ENCODE peak calls at places on chromosomes 12 and 14, in nine cellular contexts. N, V, I, B, F, L, A, Y and H are unnamed samples.
A peak's percentile ranks its signal among the peaks of the same experiment; 100 is the strongest.

GRCh38 chr14:50303744-50304471 is 8.1 kb downstream of the L2HGDH start:
- DNase-seq in N (no peak), V (no peak), I (no peak), B (no peak), F (peak; percentile 43), L (no peak), A (no peak), Y (no peak), H (peak; percentile 48)

GRCh38 chr14:35342160-35343010 is 50.2 kb downstream of the PSMA6 start:
- DNase-seq in N (peak; percentile 75), V (peak; percentile 45), I (no peak), B (peak; percentile 92), F (peak; percentile 49), L (no peak), A (peak; percentile 27), Y (peak; percentile 93), H (peak; percentile 67)

GRCh38 chr12:124441443-124442190 is 125.8 kb downstream of the NCOR2 start:
- DNase-seq in N (peak; percentile 60), V (no peak), I (no peak), B (no peak), F (peak; percentile 95), L (peak; percentile 72), A (no peak), Y (no peak), H (peak; percentile 96)

GRCh38 chr14:100845341-100845740 is 19.4 kb downstream of the MEG3 start:
- DNase-seq in N (no peak), V (peak; percentile 4), I (no peak), B (no peak), F (no peak), L (no peak), A (no peak), Y (no peak), H (no peak)

GRCh38 chr12:110546339-110546738 is 36.8 kb downstream of the PPTC7 start:
- DNase-seq in N (peak; percentile 84), V (no peak), I (no peak), B (no peak), F (peak; percentile 89), L (peak; percentile 75), A (no peak), Y (no peak), H (peak; percentile 94)

GRCh38 chr14:93114068-93114710 is 1.5 kb downstream of the ITPK1 start:
- DNase-seq in N (no peak), V (peak; percentile 46), I (peak; percentile 33), B (no peak), F (no peak), L (no peak), A (no peak), Y (peak; percentile 22), H (no peak)

GRCh38 chr14:93014038-93015023 is 91.4 kb downstream of the CHGA start:
- DNase-seq in N (no peak), V (no peak), I (no peak), B (no peak), F (no peak), L (no peak), A (no peak), Y (no peak), H (no peak)

GRCh38 chr12:23055004-23055403 is 430.0 kb downstream of the ETNK1 start:
- DNase-seq in N (no peak), V (no peak), I (peak; percentile 80), B (no peak), F (peak; percentile 15), L (no peak), A (peak; percentile 46), Y (no peak), H (peak; percentile 5)

GRCh38 chr12:77047341-77048202 is 17.8 kb downstream of the E2F7 start:
- DNase-seq in N (no peak), V (no peak), I (no peak), B (no peak), F (peak; percentile 50), L (no peak), A (no peak), Y (no peak), H (peak; percentile 31)

GRCh38 chr14:29927596-29928341 is at the start of gene PRKD1:
- DNase-seq in N (peak; percentile 59), V (peak; percentile 60), I (peak; percentile 73), B (peak; percentile 74), F (peak; percentile 68), L (no peak), A (peak; percentile 88), Y (peak; percentile 73), H (peak; percentile 71)

GRCh38 chr14:29926228-29926627 is 1.4 kb downstream of the PRKD1 start:
- DNase-seq in N (no peak), V (no peak), I (peak; percentile 11), B (no peak), F (no peak), L (no peak), A (peak; percentile 39), Y (no peak), H (no peak)

GRCh38 chr14:29928342-29928640 is 644 bp upstream of the PRKD1 start:
- DNase-seq in N (no peak), V (no peak), I (peak; percentile 58), B (no peak), F (peak; percentile 4), L (no peak), A (peak; percentile 27), Y (no peak), H (no peak)

GRCh38 chr14:29925736-29926135 is 1.9 kb downstream of the PRKD1 start:
- DNase-seq in N (no peak), V (no peak), I (no peak), B (no peak), F (peak; percentile 44), L (no peak), A (no peak), Y (no peak), H (peak; percentile 35)

DNA sequence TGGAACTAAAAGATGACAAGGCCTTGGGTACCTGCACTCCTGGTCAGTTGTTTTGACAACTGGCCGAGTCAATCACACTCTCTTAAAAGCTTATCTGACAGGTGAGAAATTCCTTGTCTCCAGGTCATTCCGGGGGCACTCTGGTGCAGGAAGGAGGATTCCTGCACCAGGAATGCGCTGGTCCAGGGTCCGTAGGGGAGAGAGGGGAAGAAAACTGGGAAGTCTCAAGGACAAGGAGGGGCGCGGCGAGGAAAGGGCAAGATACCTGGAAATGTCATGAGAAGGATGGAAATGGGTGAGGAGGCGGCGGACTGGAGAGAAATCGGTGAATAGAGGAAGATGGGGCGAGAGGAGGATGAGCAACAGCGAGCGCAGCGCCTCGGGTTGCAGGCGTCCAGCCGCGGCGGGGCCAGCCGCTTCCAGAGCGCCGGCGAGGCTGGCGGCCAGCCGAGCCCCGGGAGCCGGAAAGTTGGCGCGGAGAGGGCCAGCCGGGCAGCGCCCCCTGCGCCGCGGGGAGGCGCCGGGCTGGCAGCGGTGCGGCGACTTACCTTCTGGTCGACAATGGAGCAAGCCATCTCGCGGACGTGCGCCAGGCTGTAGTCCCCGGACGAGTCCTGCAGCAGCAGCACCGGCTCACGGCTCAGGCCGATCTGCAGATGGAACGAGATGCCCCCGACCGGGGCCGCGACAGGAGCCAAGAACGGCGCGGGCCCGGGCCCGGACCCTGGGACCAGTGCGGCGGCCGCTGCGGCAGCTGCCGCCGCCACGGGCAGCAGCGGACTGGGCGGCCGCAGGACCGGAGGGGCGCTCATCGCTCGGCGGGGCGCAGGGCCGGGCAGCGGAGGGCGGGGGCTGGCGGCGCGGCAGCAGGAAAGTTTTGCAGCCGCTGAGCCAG is 699 bp downstream of the PRKD1 start:
- DNase-seq in N (peak; percentile 59), V (peak; percentile 55), I (peak; percentile 55), B (peak; percentile 82), F (peak; percentile 32), L (no peak), A (peak; percentile 78), Y (peak; percentile 69), H (peak; percentile 52)
- H3K4me3 ChIP-seq in N (peak overlapping the region; percentile 86), V (peak overlapping the region; percentile 29), I (peak overlapping the region; percentile 81), B (peak overlapping the region; percentile 67), F (peak overlapping the region; percentile 92), L (peak overlapping the region; percentile 87), A (peak overlapping the region; percentile 99), Y (peak overlapping the region; percentile 92), H (peak overlapping the region; percentile 94)

GRCh38 chr14:85978851-85979250 is 448.9 kb downstream of the FLRT2 start:
- DNase-seq in N (no peak), V (no peak), I (no peak), B (no peak), F (no peak), L (no peak), A (no peak), Y (no peak), H (no peak)
- TF ChIP-seq CTCF in N (no peak), V (no peak), I (peak; percentile 26), B (no peak), F (no peak), L (no peak), A (no peak), Y (no peak), H (no peak)

GRCh38 chr12:62604373-62604772 is 137.7 kb downstream of the MON2 start:
- DNase-seq in N (no peak), V (no peak), I (no peak), B (no peak), F (no peak), L (no peak), A (no peak), Y (no peak), H (no peak)

GRCh38 chr12:62603061-62603810 is 136.6 kb downstream of the MON2 start:
- DNase-seq in N (peak; percentile 93), V (peak; percentile 89), I (peak; percentile 86), B (peak; percentile 95), F (peak; percentile 81), L (no peak), A (peak; percentile 89), Y (peak; percentile 87), H (peak; percentile 89)

GRCh38 chr12:62601765-62602444 is 135.3 kb downstream of the MON2 start:
- DNase-seq in N (no peak), V (no peak), I (no peak), B (no peak), F (no peak), L (no peak), A (no peak), Y (no peak), H (no peak)

GRCh38 chr12:62603811-62604098 is 137.1 kb downstream of the MON2 start:
- DNase-seq in N (no peak), V (no peak), I (no peak), B (no peak), F (no peak), L (no peak), A (no peak), Y (no peak), H (no peak)

GRCh38 chr12:62602445-62603060 is 135.9 kb downstream of the MON2 start:
- DNase-seq in N (peak; percentile 88), V (peak; percentile 90), I (peak; percentile 95), B (peak; percentile 94), F (peak; percentile 91), L (peak; percentile 59), A (peak; percentile 91), Y (peak; percentile 92), H (peak; percentile 93)
- H3K4me3 ChIP-seq in N (peak overlapping the region; percentile 93), V (peak overlapping the region; percentile 78), I (peak overlapping the region; percentile 74), B (peak overlapping the region; percentile 90), F (peak overlapping the region; percentile 92), L (peak overlapping the region; percentile 90), A (peak overlapping the region; percentile 57), Y (peak overlapping the region; percentile 73), H (peak overlapping the region; percentile 84)

DNA sequence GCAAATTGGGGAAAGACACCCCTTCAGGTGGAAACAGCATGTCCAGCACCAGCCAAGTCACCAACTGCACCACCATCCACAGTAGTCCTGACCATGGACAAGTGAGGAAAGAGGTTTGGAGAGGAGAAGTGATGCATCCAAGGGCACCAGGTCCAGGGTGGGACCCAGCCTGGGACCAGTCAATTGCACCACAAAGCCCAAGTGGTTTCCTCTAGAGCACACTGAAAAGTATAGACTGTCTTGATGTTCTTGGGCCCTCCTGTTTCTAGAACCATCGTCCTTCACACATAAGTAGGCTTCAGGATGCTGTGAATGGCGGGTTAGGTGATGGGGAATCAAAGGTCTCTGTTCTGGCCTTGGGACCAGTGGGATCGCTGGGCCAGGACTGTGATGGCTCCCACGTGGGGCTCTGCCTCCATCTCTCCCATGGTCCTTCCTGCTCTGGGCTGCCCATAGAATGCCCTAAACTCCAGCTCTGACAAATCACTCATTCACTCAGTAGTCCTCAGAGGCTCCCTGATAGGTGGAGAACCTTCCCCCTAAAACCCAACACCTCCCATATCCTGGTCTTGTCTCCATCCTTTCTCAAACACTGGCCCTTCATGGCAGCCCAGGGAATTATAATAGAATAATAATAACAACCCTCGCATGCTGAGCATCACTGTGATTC is 9.2 kb downstream of the KRT79 start:
- DNase-seq in N (no peak), V (no peak), I (no peak), B (no peak), F (no peak), L (no peak), A (no peak), Y (no peak), H (no peak)
- TF ChIP-seq CTCF in N (no peak), V (no peak), I (no peak), B (no peak), F (no peak), L (no peak), A (no peak), Y (no peak), H (no peak)